ENCODE peak calls at places on chromosomes 6 and 20, in nine cellular contexts. L, M, U, B, J, H, I, T and A are unnamed samples.

GRCh38 chr6:19838442-19839236 is 1.5 kb downstream of the ID4 start:
- DNase-seq in H (peak; percentile 32), U (peak; percentile 53), M (peak; percentile 88), B (peak; percentile 59), I (peak; percentile 76), T (peak; percentile 50), L (peak; percentile 41), J (peak; percentile 38), A (peak; percentile 21)

GRCh38 chr20:57381596-57382503 is 9.3 kb upstream of the RBM38 start:
- DNase-seq in U (peak; percentile 85), M (peak; percentile 94), T (peak; percentile 91), B (peak; percentile 91), L (peak; percentile 90), I (peak; percentile 84), J (peak; percentile 68), H (peak; percentile 90), A (peak; percentile 71)

GRCh38 chr20:11218035-11218680 is 544.4 kb upstream of the JAG1 start:
- DNase-seq in J (no peak), L (no peak), U (no peak), M (no peak), H (no peak), I (no peak), B (no peak), T (no peak), A (no peak)

GRCh38 chr6:125201961-125202729 is 48.6 kb downstream of the TPD52L1 start:
- DNase-seq in U (no peak), L (peak; percentile 58), B (peak; percentile 82), M (peak; percentile 76), T (no peak), I (peak; percentile 83), H (peak; percentile 73), J (peak; percentile 99), A (peak; percentile 80)

GRCh38 chr6:138769102-138769676 is 4.4 kb upstream of the CCDC28A start:
- DNase-seq in T (no peak), M (no peak), H (no peak), U (no peak), B (no peak), I (no peak), L (no peak), J (no peak), A (no peak)

GRCh38 chr6:73200735-73201134 is 24.6 kb downstream of the KHDC1L start:
- DNase-seq in M (no peak), I (no peak), T (no peak), H (no peak), L (peak; percentile 7), J (no peak), B (no peak), U (no peak), A (no peak)

GRCh38 chr20:62535964-62536363 is 60.2 kb upstream of the GATA5 start:
- DNase-seq in T (no peak), M (no peak), L (no peak), U (no peak), B (no peak), H (no peak), I (no peak), J (no peak), A (no peak)

GRCh38 chr6:43770417-43771209 is 602 bp downstream of the VEGFA start:
- DNase-seq in H (peak; percentile 66), U (peak; percentile 68), T (peak; percentile 69), M (peak; percentile 94), J (peak; percentile 64), B (peak; percentile 90), L (peak; percentile 90), I (peak; percentile 80), A (peak; percentile 68)

GRCh38 chr20:828987-829386 is 4.5 kb upstream of the FAM110A start:
- DNase-seq in T (peak; percentile 29), M (no peak), I (no peak), L (no peak), U (no peak), H (peak; percentile 8), B (no peak), J (no peak), A (peak; percentile 46)

GRCh38 chr20:56343861-56344381 is 14.9 kb upstream of the FAM210B start:
- DNase-seq in L (peak; percentile 81), M (peak; percentile 87), J (no peak), U (peak; percentile 72), H (peak; percentile 21), I (peak; percentile 69), B (peak; percentile 68), T (peak; percentile 83), A (peak; percentile 43)